ENCODE peak calls at places on chromosomes 3 and 15, in eight cellular contexts. One of them, this sample, is unnamed.

GRCh38 chr3:69806735-69807438 is 67.6 kb downstream of the MITF start:
- DNase-seq in astrocyte of the spinal cord: peak
- DNase-seq in AG04450: no peak
- DNase-seq in cardiac muscle cell: no peak
- DNase-seq in GM23338: no peak
- DNase-seq in iPS DF 6.9: no peak
- DNase-seq in pancreas: no peak
- DNase-seq in sigmoid colon: no peak
- DNase-seq in this sample: peak

GRCh38 chr3:62888778-62889177 is 13.6 kb upstream of the CADPS start:
- DNase-seq in astrocyte of the spinal cord: no peak
- DNase-seq in pancreas: no peak
- DNase-seq in AG04450: no peak
- DNase-seq in iPS DF 6.9: no peak
- DNase-seq in GM23338: no peak
- DNase-seq in cardiac muscle cell: no peak
- DNase-seq in sigmoid colon: no peak
- DNase-seq in this sample: no peak

GRCh38 chr3:126537116-126537729 is 13.3 kb downstream of the CHST13 start:
- DNase-seq in iPS DF 6.9: no peak
- DNase-seq in cardiac muscle cell: no peak
- DNase-seq in sigmoid colon: peak
- DNase-seq in pancreas: no peak
- DNase-seq in GM23338: no peak
- DNase-seq in AG04450: no peak
- DNase-seq in astrocyte of the spinal cord: no peak
- DNase-seq in this sample: no peak

GRCh38 chr3:16309558-16309957 is 44.5 kb downstream of the OXNAD1 start:
- DNase-seq in iPS DF 6.9: no peak
- DNase-seq in astrocyte of the spinal cord: peak
- DNase-seq in pancreas: no peak
- DNase-seq in GM23338: no peak
- DNase-seq in sigmoid colon: no peak
- DNase-seq in AG04450: no peak
- DNase-seq in cardiac muscle cell: no peak
- DNase-seq in this sample: peak

GRCh38 chr3:8607285-8608040 is 37.1 kb downstream of the SSUH2 start:
- DNase-seq in AG04450: peak
- DNase-seq in astrocyte of the spinal cord: peak
- DNase-seq in GM23338: peak
- DNase-seq in iPS DF 6.9: no peak
- DNase-seq in pancreas: peak
- DNase-seq in cardiac muscle cell: peak
- DNase-seq in sigmoid colon: no peak
- DNase-seq in this sample: peak

GRCh38 chr15:92683511-92683834 is 27.9 kb upstream of the FAM174B start:
- DNase-seq in AG04450: no peak
- DNase-seq in astrocyte of the spinal cord: peak
- DNase-seq in pancreas: peak
- DNase-seq in GM23338: peak
- DNase-seq in sigmoid colon: peak
- DNase-seq in cardiac muscle cell: peak
- DNase-seq in iPS DF 6.9: peak
- DNase-seq in this sample: no peak

GRCh38 chr3:52555056-52555455 is 18.7 kb downstream of the UQCC5 start:
- DNase-seq in AG04450: no peak
- DNase-seq in pancreas: no peak
- DNase-seq in iPS DF 6.9: no peak
- DNase-seq in sigmoid colon: no peak
- DNase-seq in cardiac muscle cell: no peak
- DNase-seq in GM23338: no peak
- DNase-seq in astrocyte of the spinal cord: no peak
- DNase-seq in this sample: no peak

GRCh38 chr15:80823995-80824394 is 44.8 kb downstream of the CEMIP start:
- DNase-seq in sigmoid colon: no peak
- DNase-seq in astrocyte of the spinal cord: no peak
- DNase-seq in iPS DF 6.9: no peak
- DNase-seq in GM23338: no peak
- DNase-seq in cardiac muscle cell: no peak
- DNase-seq in AG04450: no peak
- DNase-seq in pancreas: no peak
- DNase-seq in this sample: no peak

GRCh38 chr3:88369767-88370166 is 220.0 kb downstream of the C3orf38 start:
- DNase-seq in sigmoid colon: no peak
- DNase-seq in cardiac muscle cell: no peak
- DNase-seq in iPS DF 6.9: no peak
- DNase-seq in pancreas: no peak
- DNase-seq in GM23338: no peak
- DNase-seq in AG04450: no peak
- DNase-seq in astrocyte of the spinal cord: no peak
- DNase-seq in this sample: no peak

GRCh38 chr3:24365168-24365567 is 129.5 kb downstream of the THRB start:
- DNase-seq in cardiac muscle cell: no peak
- DNase-seq in sigmoid colon: no peak
- DNase-seq in GM23338: no peak
- DNase-seq in iPS DF 6.9: no peak
- DNase-seq in pancreas: peak
- DNase-seq in AG04450: no peak
- DNase-seq in astrocyte of the spinal cord: peak
- DNase-seq in this sample: peak

GRCh38 chr15:52805351-52806283 is 15.5 kb upstream of the ONECUT1 start:
- DNase-seq in astrocyte of the spinal cord: no peak
- DNase-seq in sigmoid colon: no peak
- DNase-seq in pancreas: peak
- DNase-seq in iPS DF 6.9: no peak
- DNase-seq in AG04450: no peak
- DNase-seq in GM23338: peak
- DNase-seq in cardiac muscle cell: no peak
- DNase-seq in this sample: no peak
- H3K4me3 ChIP-seq in astrocyte of the spinal cord: no peak
- H3K4me3 ChIP-seq in sigmoid colon: peak
- H3K4me3 ChIP-seq in pancreas: peak
- H3K4me3 ChIP-seq in iPS DF 6.9: peak
- H3K4me3 ChIP-seq in AG04450: no peak
- H3K4me3 ChIP-seq in GM23338: peak
- H3K4me3 ChIP-seq in cardiac muscle cell: no peak
- H3K4me3 ChIP-seq in this sample: no peak

DNA sequence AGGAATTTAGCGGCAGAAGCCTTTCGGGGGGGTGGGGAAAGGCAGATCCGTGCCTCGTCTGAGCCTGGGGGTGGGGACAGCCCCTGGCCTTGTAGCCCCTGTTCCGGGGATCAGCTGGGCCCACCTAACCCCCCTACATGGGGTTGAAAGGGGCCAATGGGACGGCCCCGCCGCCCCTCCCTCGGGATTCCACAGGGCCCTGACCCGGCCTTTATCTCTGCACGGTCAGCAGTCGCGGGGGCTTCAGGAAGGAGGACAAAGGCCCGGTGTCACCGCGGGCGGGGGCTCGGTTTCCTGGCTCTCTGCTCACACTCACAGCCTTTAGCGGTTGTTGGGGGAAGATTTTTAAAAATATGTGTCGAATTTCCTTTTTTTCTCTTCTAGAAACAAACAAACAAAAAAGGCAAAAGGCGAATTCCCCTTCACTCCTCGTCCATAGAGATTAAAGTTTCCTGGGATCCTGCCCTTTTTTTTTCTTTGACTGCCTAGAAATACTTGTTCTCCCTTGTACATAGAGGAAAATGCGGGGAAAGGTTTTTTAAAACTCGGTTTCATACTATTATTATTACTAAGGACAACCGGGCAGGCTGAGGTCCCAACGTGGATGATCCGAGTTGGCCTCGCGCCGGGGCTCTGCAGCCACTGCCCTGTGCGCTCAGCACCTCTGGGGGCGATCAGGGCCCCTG is 7.9 kb downstream of the FOXL2 start:
- DNase-seq in iPS DF 6.9: no peak
- DNase-seq in astrocyte of the spinal cord: no peak
- DNase-seq in pancreas: no peak
- DNase-seq in GM23338: peak
- DNase-seq in sigmoid colon: peak
- DNase-seq in cardiac muscle cell: no peak
- DNase-seq in AG04450: no peak
- DNase-seq in this sample: no peak
- H3K4me3 ChIP-seq in iPS DF 6.9: peak
- H3K4me3 ChIP-seq in astrocyte of the spinal cord: no peak
- H3K4me3 ChIP-seq in pancreas: no peak
- H3K4me3 ChIP-seq in GM23338: peak
- H3K4me3 ChIP-seq in sigmoid colon: no peak
- H3K4me3 ChIP-seq in cardiac muscle cell: peak
- H3K4me3 ChIP-seq in AG04450: no peak
- H3K4me3 ChIP-seq in this sample: no peak

GRCh38 chr3:13073042-13073906 is at the start of gene IQSEC1:
- DNase-seq in iPS DF 6.9: peak
- DNase-seq in AG04450: no peak
- DNase-seq in cardiac muscle cell: peak
- DNase-seq in sigmoid colon: no peak
- DNase-seq in GM23338: peak
- DNase-seq in pancreas: no peak
- DNase-seq in astrocyte of the spinal cord: no peak
- DNase-seq in this sample: no peak
- H3K4me3 ChIP-seq in iPS DF 6.9: peak
- H3K4me3 ChIP-seq in AG04450: no peak
- H3K4me3 ChIP-seq in cardiac muscle cell: no peak
- H3K4me3 ChIP-seq in sigmoid colon: peak
- H3K4me3 ChIP-seq in GM23338: peak
- H3K4me3 ChIP-seq in pancreas: no peak
- H3K4me3 ChIP-seq in astrocyte of the spinal cord: no peak
- H3K4me3 ChIP-seq in this sample: no peak

GRCh38 chr3:97823503-97824004 is 1.7 kb downstream of the CRYBG3 start:
- DNase-seq in cardiac muscle cell: peak
- DNase-seq in GM23338: no peak
- DNase-seq in astrocyte of the spinal cord: no peak
- DNase-seq in sigmoid colon: no peak
- DNase-seq in pancreas: no peak
- DNase-seq in iPS DF 6.9: no peak
- DNase-seq in AG04450: no peak
- DNase-seq in this sample: no peak
- H3K4me3 ChIP-seq in cardiac muscle cell: peak
- H3K4me3 ChIP-seq in GM23338: peak
- H3K4me3 ChIP-seq in astrocyte of the spinal cord: peak
- H3K4me3 ChIP-seq in sigmoid colon: peak
- H3K4me3 ChIP-seq in pancreas: peak
- H3K4me3 ChIP-seq in iPS DF 6.9: no peak
- H3K4me3 ChIP-seq in AG04450: peak
- H3K4me3 ChIP-seq in this sample: peak

GRCh38 chr3:120451670-120452220 is 953 bp upstream of the FSTL1 start:
- DNase-seq in cardiac muscle cell: peak
- DNase-seq in GM23338: peak
- DNase-seq in AG04450: no peak
- DNase-seq in astrocyte of the spinal cord: no peak
- DNase-seq in pancreas: no peak
- DNase-seq in sigmoid colon: no peak
- DNase-seq in iPS DF 6.9: no peak
- DNase-seq in this sample: no peak
- H3K4me3 ChIP-seq in cardiac muscle cell: peak
- H3K4me3 ChIP-seq in GM23338: peak
- H3K4me3 ChIP-seq in AG04450: peak
- H3K4me3 ChIP-seq in astrocyte of the spinal cord: peak
- H3K4me3 ChIP-seq in pancreas: peak
- H3K4me3 ChIP-seq in sigmoid colon: peak
- H3K4me3 ChIP-seq in iPS DF 6.9: peak
- H3K4me3 ChIP-seq in this sample: peak